ENCODE peak calls at places on chromosomes 3 and 15, in eight cellular contexts. F is activated gamma-delta T cell treated with anti-CD3 and anti-CD28 coated beads, Interleukin-2, amount 50 U/mL, for 16 hours; C is activated CD4-positive, alpha-beta T cell treated with anti-CD3 and anti-CD28 coated beads, Interleukin-2, amount 50 U/mL, for 1 hour; Q is astrocyte; W is activated CD4-positive, alpha-beta memory T cell treated with anti-CD3 and anti-CD28 coated beads, Interleukin-2, amount 10 ng/mL, durations not matched to agents 7 days and 5 days; R is nephron progenitor cell; G is SK-MEL-5; K is NCI-H2081. V is an unnamed sample.

GRCh38 chr3:59480486-59480995 is 430.7 kb upstream of the CFAP20DC start:
- DNase-seq in W (no peak), F (no peak), Q (peak), R (no peak), K (no peak), G (peak), C (no peak), V (no peak)

GRCh38 chr15:38090223-38090622 is 155.8 kb downstream of the TMCO5A start:
- DNase-seq in F (no peak), K (no peak), C (no peak), Q (no peak), R (no peak), W (no peak), G (no peak), V (no peak)

GRCh38 chr3:192284443-192285072 is 442.8 kb downstream of the FGF12 start:
- DNase-seq in W (no peak), C (no peak), R (no peak), F (no peak), G (no peak), Q (no peak), K (no peak), V (no peak)

GRCh38 chr3:131386429-131386926 is 4.9 kb downstream of the NUDT16 start:
- DNase-seq in R (no peak), K (no peak), W (peak), C (no peak), F (no peak), Q (no peak), G (no peak), V (no peak)

GRCh38 chr3:25581335-25581734 is 83.4 kb downstream of the TOP2B start:
- DNase-seq in F (no peak), W (no peak), R (no peak), Q (no peak), K (no peak), C (no peak), G (no peak), V (no peak)

GRCh38 chr3:41955192-41955591 is 6.7 kb downstream of the ULK4 start:
- DNase-seq in F (no peak), K (no peak), Q (no peak), C (no peak), R (no peak), G (no peak), W (no peak), V (no peak)

GRCh38 chr3:18224406-18224805 is 200.7 kb downstream of the SATB1 start:
- DNase-seq in C (no peak), Q (no peak), K (no peak), W (no peak), R (no peak), G (no peak), F (no peak), V (no peak)

GRCh38 chr3:54968546-54969172 is 40.8 kb upstream of the LRTM1 start:
- DNase-seq in R (no peak), K (no peak), G (no peak), C (no peak), Q (peak), W (no peak), F (no peak), V (no peak)

GRCh38 chr15:38054488-38054887 is 120.0 kb downstream of the TMCO5A start:
- DNase-seq in K (no peak), F (no peak), Q (peak), C (no peak), W (no peak), R (no peak), G (no peak), V (no peak)

GRCh38 chr15:38635170-38635569 is 70.6 kb upstream of the RASGRP1 start:
- DNase-seq in G (peak), R (peak), C (no peak), K (no peak), W (no peak), F (no peak), Q (no peak), V (no peak)

GRCh38 chr15:70474682-70475438 is 288.5 kb downstream of the UACA start:
- DNase-seq in F (no peak), G (peak), Q (peak), C (no peak), K (peak), W (peak), R (no peak), V (no peak)

GRCh38 chr3:137854498-137855285 is 90.6 kb downstream of the SOX14 start:
- DNase-seq in C (no peak), W (no peak), R (no peak), Q (no peak), F (no peak), K (no peak), G (no peak), V (no peak)

GRCh38 chr3:117734431-117734830 is 1024.9 kb downstream of the TUSC7 start:
- DNase-seq in W (no peak), F (no peak), G (no peak), Q (peak), R (no peak), C (no peak), K (no peak), V (no peak)

GRCh38 chr3:50156991-50157493 is 1.9 kb downstream of the SEMA3F start:
- DNase-seq in C (no peak), K (no peak), F (no peak), W (no peak), R (no peak), Q (no peak), G (no peak), V (no peak)

GRCh38 chr3:1727242-1727641 is 371.4 kb upstream of the CNTN4 start:
- DNase-seq in Q (no peak), G (no peak), F (no peak), C (no peak), K (no peak), W (no peak), R (no peak), V (no peak)

GRCh38 chr3:52547143-52547542 is 10.7 kb downstream of the UQCC5 start:
- DNase-seq in R (no peak), C (no peak), F (no peak), G (no peak), Q (no peak), K (no peak), W (no peak), V (no peak)

GRCh38 chr3:187669675-187670504 is at the start of gene SST:
- DNase-seq in Q (peak), C (no peak), W (peak), G (peak), F (no peak), K (no peak), R (peak), V (no peak)

GRCh38 chr15:81183403-81183760 is 13.3 kb upstream of the IL16 start:
- DNase-seq in F (no peak), G (no peak), C (no peak), Q (no peak), K (no peak), R (no peak), W (no peak), V (no peak)

GRCh38 chr15:66641485-66642313 is 60.3 kb upstream of the SMAD6 start:
- DNase-seq in R (no peak), C (no peak), F (no peak), Q (no peak), G (no peak), W (no peak), K (no peak), V (no peak)

GRCh38 chr3:46490338-46491084 is 7.3 kb upstream of the RTP3 start:
- DNase-seq in K (no peak), C (no peak), W (no peak), R (no peak), F (no peak), Q (peak), G (no peak), V (no peak)

GRCh38 chr3:17740703-17741102 is 1.7 kb downstream of the TBC1D5 start:
- DNase-seq in F (no peak), G (peak), R (no peak), C (no peak), Q (peak), W (no peak), K (peak), V (no peak)

GRCh38 chr3:126117786-126118185 is 33.9 kb upstream of the SLC41A3 start:
- DNase-seq in C (no peak), R (no peak), Q (no peak), F (no peak), W (peak), G (no peak), K (no peak), V (no peak)

GRCh38 chr3:197541756-197542539 is 13.8 kb downstream of the BDH1 start:
- DNase-seq in G (no peak), R (peak), C (no peak), Q (peak), W (no peak), F (no peak), K (no peak), V (no peak)

GRCh38 chr15:40506964-40507571 is 36.3 kb downstream of the CHST14 start:
- DNase-seq in R (peak), K (peak), F (peak), W (peak), G (peak), Q (peak), C (peak), V (peak)

GRCh38 chr15:42131826-42132806 is 24.3 kb downstream of the PLA2G4F start:
- DNase-seq in C (no peak), G (no peak), R (no peak), W (no peak), F (no peak), K (peak), Q (no peak), V (no peak)

GRCh38 chr3:106215047-106215446 is 346.2 kb upstream of the CBLB start:
- DNase-seq in F (no peak), G (no peak), R (no peak), Q (peak), C (no peak), W (peak), K (no peak), V (no peak)

GRCh38 chr15:25057574-25057973 is 102.8 kb downstream of the SNRPN start:
- DNase-seq in G (no peak), K (no peak), C (no peak), R (no peak), F (no peak), Q (no peak), W (peak), V (no peak)

V was measured in stimulated activated CD8-positive, alpha-beta memory T cell treated with anti-CD3 and anti-CD28 coated beads, Interleukin-12 subunit alpha, Interleukin-12 subunit beta, amount 100 ng/mL, for 4 hours.